ENCODE peak calls at places on chromosomes 13 and 19, in four cellular contexts. B, G, Q and V are unnamed samples.

GRCh38 chr13:89153941-89154340 is 1482.8 kb downstream of the SLITRK5 start:
- DNase-seq in B (no peak), G (no peak), Q (no peak), V (no peak)

GRCh38 chr13:35744144-35744543 is 267.7 kb upstream of the MAB21L1 start:
- DNase-seq in B (no peak), G (no peak), Q (no peak), V (no peak)

GRCh38 chr19:8505680-8506401 is 3.4 kb upstream of the PRAM1 start:
- DNase-seq in B (peak), G (peak), Q (peak), V (peak)

GRCh38 chr13:109344552-109345157 is 441.7 kb downstream of the IRS2 start:
- DNase-seq in B (no peak), G (peak), Q (peak), V (peak)

GRCh38 chr19:13103961-13104847 is 1.5 kb upstream of the LYL1 start:
- DNase-seq in B (peak), G (no peak), Q (no peak), V (no peak)

GRCh38 chr13:35832551-35832950 is 298.6 kb downstream of the DCLK1 start:
- DNase-seq in B (no peak), G (no peak), Q (no peak), V (no peak)

GRCh38 chr19:54792814-54793213 is 10.6 kb upstream of the KIR2DL4 start:
- DNase-seq in B (no peak), G (no peak), Q (no peak), V (no peak)

GRCh38 chr13:114080739-114081561 is 51.5 kb downstream of the RASA3 start:
- DNase-seq in B (peak), G (no peak), Q (no peak), V (no peak)

GRCh38 chr19:54551293-54551692 is 22.3 kb upstream of the LILRA2 start:
- DNase-seq in B (no peak), G (no peak), Q (no peak), V (no peak)

GRCh38 chr13:112469071-112469745 is 93.1 kb downstream of the SPACA7 start:
- DNase-seq in B (no peak), G (peak), Q (no peak), V (no peak)

DNA sequence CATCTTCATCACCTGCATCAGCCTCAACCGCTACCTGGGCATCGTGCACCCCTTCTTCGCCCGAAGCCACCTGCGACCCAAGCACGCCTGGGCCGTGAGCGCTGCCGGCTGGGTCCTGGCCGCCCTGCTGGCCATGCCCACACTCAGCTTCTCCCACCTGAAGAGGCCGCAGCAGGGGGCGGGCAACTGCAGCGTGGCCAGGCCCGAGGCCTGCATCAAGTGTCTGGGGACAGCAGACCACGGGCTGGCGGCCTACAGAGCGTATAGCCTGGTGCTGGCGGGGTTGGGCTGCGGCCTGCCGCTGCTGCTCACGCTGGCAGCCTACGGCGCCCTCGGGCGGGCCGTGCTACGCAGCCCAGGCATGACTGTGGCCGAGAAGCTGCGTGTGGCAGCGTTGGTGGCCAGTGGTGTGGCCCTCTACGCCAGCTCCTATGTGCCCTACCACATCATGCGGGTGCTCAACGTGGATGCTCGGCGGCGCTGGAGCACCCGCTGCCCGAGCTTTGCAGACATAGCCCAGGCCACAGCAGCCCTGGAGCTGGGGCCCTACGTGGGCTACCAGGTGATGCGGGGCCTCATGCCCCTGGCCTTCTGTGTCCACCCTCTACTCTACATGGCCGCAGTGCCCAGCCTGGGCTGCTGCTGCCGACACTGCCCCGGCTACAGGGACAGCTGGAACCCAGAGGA is 2.6 kb downstream of the P2RY11 start:
- DNase-seq in B (no peak), G (no peak), Q (no peak), V (no peak)
- TF ChIP-seq CTCF in B (no peak), G (no peak), Q (no peak), V (no peak)

GRCh38 chr13:66563076-66563475 is 667.1 kb downstream of the PCDH9 start:
- DNase-seq in B (no peak), G (peak), Q (no peak), V (no peak)

GRCh38 chr13:66560991-66561390 is 669.1 kb downstream of the PCDH9 start:
- DNase-seq in B (no peak), G (no peak), Q (no peak), V (no peak)

GRCh38 chr13:66560189-66560588 is 669.9 kb downstream of the PCDH9 start:
- DNase-seq in B (no peak), G (no peak), Q (no peak), V (no peak)

GRCh38 chr13:66559093-66559492 is 671.0 kb downstream of the PCDH9 start:
- DNase-seq in B (no peak), G (no peak), Q (no peak), V (no peak)

GRCh38 chr13:66562054-66562453 is 668.1 kb downstream of the PCDH9 start:
- DNase-seq in B (no peak), G (no peak), Q (no peak), V (no peak)
- TF ChIP-seq CTCF in B (no peak), G (no peak), Q (no peak), V (no peak)

GRCh38 chr19:11203194-11204075 is 6.1 kb upstream of the KANK2 start:
- DNase-seq in B (peak), G (no peak), Q (peak), V (peak)
- TF ChIP-seq CTCF in B (peak), G (peak), Q (peak), V (peak)

DNA sequence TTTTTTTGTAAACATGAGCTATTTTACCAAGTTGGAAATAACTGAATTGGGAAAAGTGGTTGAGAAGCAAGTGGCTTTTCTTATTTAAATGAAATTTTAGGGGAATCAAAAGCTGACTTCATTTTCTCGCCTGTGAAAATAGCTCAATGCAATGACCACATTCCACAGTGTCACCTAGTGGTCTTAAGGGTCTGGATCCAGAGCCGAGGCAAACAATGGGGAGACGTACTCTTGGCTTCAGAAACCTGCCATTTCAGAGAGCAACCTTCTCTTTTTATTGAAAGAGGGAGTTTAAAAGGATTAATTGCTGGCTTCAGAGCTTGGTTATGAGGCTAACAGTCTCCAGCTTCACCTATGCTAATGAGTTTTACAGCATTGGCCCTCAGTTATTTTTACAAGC is 39.7 kb upstream of the RXFP2 start:
- DNase-seq in B (no peak), G (no peak), Q (no peak), V (no peak)
- TF ChIP-seq CTCF in B (no peak), G (no peak), Q (peak), V (peak)

DNA sequence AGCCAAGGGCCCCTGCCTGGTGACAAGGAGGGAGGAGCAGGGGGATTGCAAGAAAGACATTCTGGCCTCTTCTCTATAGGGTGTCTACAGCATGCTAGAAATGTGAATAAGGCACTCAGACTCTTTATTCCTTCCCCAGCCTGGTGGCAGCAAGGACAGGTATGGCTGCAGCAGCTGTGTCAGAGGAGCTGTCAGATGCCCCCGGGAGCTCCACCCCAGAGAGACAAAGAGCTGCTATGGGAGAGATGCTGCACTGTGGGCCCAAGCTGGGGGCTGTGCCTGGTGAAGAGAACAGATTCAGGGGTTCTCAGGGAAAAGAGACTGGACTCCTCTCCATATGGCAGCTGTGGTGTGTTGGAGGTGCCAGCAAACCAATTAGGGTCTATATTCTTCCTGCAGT is 1063.3 kb downstream of the OLFM4 start:
- DNase-seq in B (no peak), G (no peak), Q (no peak), V (no peak)
- TF ChIP-seq CTCF in B (no peak), G (no peak), Q (no peak), V (no peak)

DNA sequence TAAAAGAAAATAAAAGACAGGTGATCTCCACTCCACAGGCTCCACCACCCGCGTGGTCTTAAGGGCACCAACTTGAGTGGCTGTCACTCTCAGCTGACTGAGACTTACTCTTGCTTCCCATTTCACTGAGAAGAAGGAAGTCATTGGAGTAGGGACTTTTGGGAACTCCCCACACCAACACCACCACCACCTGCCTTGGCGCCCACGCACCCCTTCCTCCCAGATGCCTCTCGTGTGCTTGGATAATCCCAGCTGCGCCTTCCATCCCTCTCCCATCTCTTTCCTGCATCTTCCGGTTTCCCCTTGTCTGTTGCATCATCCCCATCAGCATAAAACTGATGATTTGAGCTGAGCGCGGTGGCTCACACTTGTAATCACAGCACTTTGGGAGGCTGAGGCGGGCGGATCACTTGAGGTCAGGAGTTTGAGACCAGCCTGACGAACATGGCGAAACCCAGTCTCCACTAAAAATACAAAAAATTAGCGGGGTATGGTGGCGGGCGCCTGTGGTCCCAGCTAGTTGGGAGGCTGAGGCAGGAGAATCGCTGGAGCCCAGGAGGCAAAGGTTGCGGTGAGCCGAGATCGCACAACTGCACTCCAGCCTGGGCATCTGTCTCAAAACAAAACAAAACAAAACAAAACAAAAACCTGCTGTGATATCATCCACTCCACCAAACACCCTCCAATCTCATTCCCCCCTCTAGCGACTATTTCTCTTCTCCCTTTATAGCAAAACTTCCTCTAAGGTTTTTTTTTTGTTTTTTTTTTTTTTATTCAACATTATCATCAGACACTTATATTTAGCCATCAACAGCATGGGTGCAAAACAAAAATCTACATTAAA is 25.5 kb downstream of the AP2S1 start:
- DNase-seq in B (no peak), G (no peak), Q (no peak), V (no peak)
- TF ChIP-seq CTCF in B (no peak), G (no peak), Q (no peak), V (no peak)